ENCODE peak calls at places on chromosomes 2 and 18, in ten cellular contexts. One of them, this sample, is unnamed.

GRCh38 chr18:5388896-5389295 is 93.4 kb upstream of the ZBTB14 start:
- DNase-seq in tibial artery: no peak
- DNase-seq in endodermal cell: no peak
- DNase-seq in RWPE2: no peak
- DNase-seq in right cardiac atrium: no peak
- DNase-seq in sigmoid colon: no peak
- DNase-seq in spleen: no peak
- DNase-seq in SK-N-SH: no peak
- DNase-seq in stomach: no peak
- DNase-seq in heart left ventricle: no peak
- DNase-seq in this sample: no peak

GRCh38 chr2:96987264-96987909 is 1.0 kb upstream of the FAM178B start:
- DNase-seq in tibial artery: no peak
- DNase-seq in sigmoid colon: no peak
- DNase-seq in endodermal cell: no peak
- DNase-seq in SK-N-SH: no peak
- DNase-seq in stomach: no peak
- DNase-seq in RWPE2: no peak
- DNase-seq in spleen: peak; percentile 10
- DNase-seq in heart left ventricle: no peak
- DNase-seq in right cardiac atrium: no peak
- DNase-seq in this sample: no peak

GRCh38 chr2:234091883-234092282 is 41.4 kb downstream of the SPP2 start:
- DNase-seq in RWPE2: no peak
- DNase-seq in right cardiac atrium: no peak
- DNase-seq in sigmoid colon: no peak
- DNase-seq in endodermal cell: no peak
- DNase-seq in spleen: no peak
- DNase-seq in stomach: no peak
- DNase-seq in tibial artery: no peak
- DNase-seq in SK-N-SH: no peak
- DNase-seq in heart left ventricle: no peak
- DNase-seq in this sample: no peak

GRCh38 chr2:126809357-126809756 is 89.3 kb upstream of the TEX51 start:
- DNase-seq in stomach: no peak
- DNase-seq in tibial artery: no peak
- DNase-seq in SK-N-SH: no peak
- DNase-seq in sigmoid colon: peak; percentile 30
- DNase-seq in RWPE2: no peak
- DNase-seq in right cardiac atrium: no peak
- DNase-seq in heart left ventricle: no peak
- DNase-seq in endodermal cell: peak; percentile 80
- DNase-seq in spleen: no peak
- DNase-seq in this sample: no peak

GRCh38 chr2:40105593-40105992 is 326.5 kb upstream of the THUMPD2 start:
- DNase-seq in right cardiac atrium: no peak
- DNase-seq in sigmoid colon: no peak
- DNase-seq in spleen: no peak
- DNase-seq in SK-N-SH: no peak
- DNase-seq in RWPE2: no peak
- DNase-seq in heart left ventricle: no peak
- DNase-seq in endodermal cell: no peak
- DNase-seq in tibial artery: no peak
- DNase-seq in stomach: no peak
- DNase-seq in this sample: no peak

GRCh38 chr2:113230531-113230930 is 48.2 kb downstream of the PAX8 start:
- DNase-seq in SK-N-SH: no peak
- DNase-seq in heart left ventricle: no peak
- DNase-seq in RWPE2: no peak
- DNase-seq in spleen: no peak
- DNase-seq in sigmoid colon: no peak
- DNase-seq in tibial artery: no peak
- DNase-seq in endodermal cell: no peak
- DNase-seq in right cardiac atrium: no peak
- DNase-seq in stomach: no peak
- DNase-seq in this sample: no peak

GRCh38 chr2:216691210-216691741 is 4.1 kb downstream of the IGFBP5 start:
- DNase-seq in heart left ventricle: peak; percentile 89
- DNase-seq in endodermal cell: peak; percentile 82
- DNase-seq in tibial artery: peak; percentile 87
- DNase-seq in right cardiac atrium: peak; percentile 94
- DNase-seq in stomach: peak; percentile 75
- DNase-seq in sigmoid colon: peak; percentile 96
- DNase-seq in SK-N-SH: peak; percentile 95
- DNase-seq in spleen: no peak
- DNase-seq in RWPE2: no peak
- DNase-seq in this sample: peak; percentile 72

GRCh38 chr2:120818441-120818920 is 82.8 kb downstream of the GLI2 start:
- DNase-seq in sigmoid colon: peak; percentile 90
- DNase-seq in right cardiac atrium: peak; percentile 74
- DNase-seq in endodermal cell: no peak
- DNase-seq in spleen: peak; percentile 54
- DNase-seq in stomach: no peak
- DNase-seq in RWPE2: no peak
- DNase-seq in tibial artery: peak; percentile 56
- DNase-seq in SK-N-SH: no peak
- DNase-seq in heart left ventricle: no peak
- DNase-seq in this sample: no peak

GRCh38 chr18:39453882-39454281 is 1888.3 kb upstream of the CELF4 start:
- DNase-seq in tibial artery: no peak
- DNase-seq in sigmoid colon: no peak
- DNase-seq in spleen: no peak
- DNase-seq in heart left ventricle: peak; percentile 52
- DNase-seq in right cardiac atrium: peak; percentile 34
- DNase-seq in RWPE2: no peak
- DNase-seq in endodermal cell: peak; percentile 42
- DNase-seq in SK-N-SH: no peak
- DNase-seq in stomach: no peak
- DNase-seq in this sample: no peak

GRCh38 chr2:176080540-176081355 is 3.0 kb downstream of the EVX2 start:
- DNase-seq in tibial artery: no peak
- DNase-seq in stomach: no peak
- DNase-seq in spleen: no peak
- DNase-seq in SK-N-SH: peak; percentile 43
- DNase-seq in heart left ventricle: no peak
- DNase-seq in endodermal cell: peak; percentile 75
- DNase-seq in RWPE2: no peak
- DNase-seq in sigmoid colon: peak; percentile 90
- DNase-seq in right cardiac atrium: peak; percentile 61
- DNase-seq in this sample: no peak

GRCh38 chr18:35005963-35006577 is 35.1 kb upstream of the MAPRE2 start:
- DNase-seq in RWPE2: no peak
- DNase-seq in SK-N-SH: peak; percentile 60
- DNase-seq in spleen: no peak
- DNase-seq in sigmoid colon: no peak
- DNase-seq in right cardiac atrium: no peak
- DNase-seq in tibial artery: no peak
- DNase-seq in heart left ventricle: no peak
- DNase-seq in endodermal cell: peak; percentile 45
- DNase-seq in stomach: no peak
- DNase-seq in this sample: no peak

GRCh38 chr2:105746177-105747080 is 1.7 kb downstream of the NCK2 start:
- DNase-seq in spleen: peak; percentile 96
- DNase-seq in right cardiac atrium: peak; percentile 75
- DNase-seq in sigmoid colon: no peak
- DNase-seq in endodermal cell: peak; percentile 92
- DNase-seq in tibial artery: peak; percentile 52
- DNase-seq in SK-N-SH: peak; percentile 33
- DNase-seq in RWPE2: peak; percentile 79
- DNase-seq in stomach: peak; percentile 89
- DNase-seq in heart left ventricle: peak; percentile 53
- DNase-seq in this sample: peak; percentile 78

DNA sequence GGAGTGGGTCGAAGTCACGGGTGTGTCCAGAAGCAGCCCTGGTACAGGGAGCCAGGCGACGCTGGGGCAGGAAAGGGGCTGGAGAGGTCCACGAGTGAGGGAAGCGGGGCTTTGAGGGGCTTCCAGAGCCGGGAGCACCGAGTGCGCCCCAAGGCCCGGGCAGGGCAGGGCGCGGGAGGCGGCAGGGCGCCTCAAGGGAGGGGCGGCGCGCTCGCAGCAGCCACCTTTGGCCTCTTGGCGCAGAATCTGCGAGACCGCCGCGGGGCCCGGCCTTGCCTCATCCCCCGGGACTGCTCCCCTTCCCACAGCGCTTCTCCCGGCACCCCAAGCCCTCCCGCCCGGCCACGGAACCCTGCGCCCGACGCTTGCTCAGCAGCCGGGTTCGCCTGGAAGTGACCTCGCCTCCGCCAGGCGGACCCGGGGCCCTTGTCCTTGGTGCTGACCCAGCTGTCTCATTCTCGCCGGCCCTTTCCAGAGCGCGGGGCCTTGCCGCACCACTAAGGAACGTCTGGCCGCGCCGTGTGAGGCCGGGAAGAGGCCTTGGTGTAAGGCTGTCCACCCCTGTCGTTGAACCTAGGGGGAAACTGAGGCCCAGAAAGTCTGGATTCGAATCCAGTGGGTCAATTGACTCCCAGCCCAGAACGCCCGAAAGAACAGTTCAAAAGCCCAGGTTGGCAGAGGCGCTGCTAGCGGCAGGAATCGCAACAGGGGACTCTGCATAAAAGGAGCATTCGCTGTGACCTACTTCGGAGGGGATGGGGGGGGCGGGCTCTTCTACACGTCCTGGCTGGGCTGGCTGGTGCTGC is 584 bp upstream of the DNER start:
- DNase-seq in spleen: peak; percentile 78
- DNase-seq in heart left ventricle: peak; percentile 42
- DNase-seq in RWPE2: peak; percentile 74
- DNase-seq in sigmoid colon: peak; percentile 70
- DNase-seq in tibial artery: peak; percentile 26
- DNase-seq in stomach: peak; percentile 51
- DNase-seq in right cardiac atrium: peak; percentile 81
- DNase-seq in endodermal cell: peak; percentile 95
- DNase-seq in SK-N-SH: peak; percentile 70
- DNase-seq in this sample: peak; percentile 44
- H3K4me3 ChIP-seq in spleen: peak overlapping the region; percentile 46
- H3K4me3 ChIP-seq in heart left ventricle: peak overlapping the region; percentile 7
- H3K4me3 ChIP-seq in RWPE2: peak overlapping the region; percentile 50
- H3K4me3 ChIP-seq in sigmoid colon: no peak overlapping the region
- H3K4me3 ChIP-seq in tibial artery: peak overlapping the region; percentile 18
- H3K4me3 ChIP-seq in stomach: peak overlapping the region; percentile 47
- H3K4me3 ChIP-seq in right cardiac atrium: peak overlapping the region; percentile 51
- H3K4me3 ChIP-seq in endodermal cell: peak overlapping the region; percentile 65
- H3K4me3 ChIP-seq in SK-N-SH: peak overlapping the region; percentile 44
- H3K4me3 ChIP-seq in this sample: no peak overlapping the region

GRCh38 chr2:88601302-88601701 is 26.0 kb downstream of the EIF2AK3 start:
- DNase-seq in spleen: no peak
- DNase-seq in tibial artery: no peak
- DNase-seq in RWPE2: no peak
- DNase-seq in sigmoid colon: no peak
- DNase-seq in stomach: no peak
- DNase-seq in SK-N-SH: peak; percentile 28
- DNase-seq in right cardiac atrium: no peak
- DNase-seq in endodermal cell: no peak
- DNase-seq in heart left ventricle: no peak
- DNase-seq in this sample: no peak

GRCh38 chr2:88600038-88600465 is 27.2 kb downstream of the EIF2AK3 start:
- DNase-seq in RWPE2: peak; percentile 67
- DNase-seq in right cardiac atrium: no peak
- DNase-seq in endodermal cell: peak; percentile 68
- DNase-seq in heart left ventricle: peak; percentile 33
- DNase-seq in spleen: no peak
- DNase-seq in sigmoid colon: no peak
- DNase-seq in SK-N-SH: peak; percentile 35
- DNase-seq in tibial artery: no peak
- DNase-seq in stomach: peak; percentile 35
- DNase-seq in this sample: peak; percentile 35

GRCh38 chr2:88603146-88603545 is 24.1 kb downstream of the EIF2AK3 start:
- DNase-seq in right cardiac atrium: no peak
- DNase-seq in tibial artery: no peak
- DNase-seq in heart left ventricle: no peak
- DNase-seq in sigmoid colon: no peak
- DNase-seq in SK-N-SH: no peak
- DNase-seq in endodermal cell: no peak
- DNase-seq in spleen: no peak
- DNase-seq in RWPE2: no peak
- DNase-seq in stomach: no peak
- DNase-seq in this sample: no peak

GRCh38 chr2:88599527-88599926 is 27.7 kb downstream of the EIF2AK3 start:
- DNase-seq in right cardiac atrium: no peak
- DNase-seq in SK-N-SH: no peak
- DNase-seq in endodermal cell: no peak
- DNase-seq in sigmoid colon: no peak
- DNase-seq in RWPE2: no peak
- DNase-seq in heart left ventricle: no peak
- DNase-seq in spleen: no peak
- DNase-seq in tibial artery: no peak
- DNase-seq in stomach: no peak
- DNase-seq in this sample: no peak

GRCh38 chr2:88602022-88602421 is 25.2 kb downstream of the EIF2AK3 start:
- DNase-seq in sigmoid colon: no peak
- DNase-seq in right cardiac atrium: no peak
- DNase-seq in SK-N-SH: no peak
- DNase-seq in RWPE2: no peak
- DNase-seq in spleen: no peak
- DNase-seq in tibial artery: no peak
- DNase-seq in heart left ventricle: no peak
- DNase-seq in stomach: no peak
- DNase-seq in endodermal cell: no peak
- DNase-seq in this sample: no peak
- H3K4me1 ChIP-seq in sigmoid colon: no peaks in the 10 kb centered on the region
- H3K4me1 ChIP-seq in right cardiac atrium: peaks cover 5% of the 10 kb centered on the region
- H3K4me1 ChIP-seq in SK-N-SH: peaks cover 26% of the 10 kb centered on the region
- H3K4me1 ChIP-seq in RWPE2: peaks cover 23% of the 10 kb centered on the region
- H3K4me1 ChIP-seq in spleen: peaks cover 32% of the 10 kb centered on the region
- H3K4me1 ChIP-seq in tibial artery: peaks cover 13% of the 10 kb centered on the region
- H3K4me1 ChIP-seq in heart left ventricle: peaks cover 9% of the 10 kb centered on the region
- H3K4me1 ChIP-seq in stomach: peaks cover 60% of the 10 kb centered on the region
- H3K4me1 ChIP-seq in endodermal cell: no peaks in the 10 kb centered on the region
- H3K4me1 ChIP-seq in this sample: no peaks in the 10 kb centered on the region

GRCh38 chr2:32572737-32573136 is 55.1 kb upstream of the TTC27 start:
- DNase-seq in RWPE2: no peak
- DNase-seq in stomach: no peak
- DNase-seq in heart left ventricle: no peak
- DNase-seq in right cardiac atrium: no peak
- DNase-seq in SK-N-SH: no peak
- DNase-seq in tibial artery: no peak
- DNase-seq in spleen: no peak
- DNase-seq in endodermal cell: no peak
- DNase-seq in sigmoid colon: no peak
- DNase-seq in this sample: no peak
- H3K27ac ChIP-seq in RWPE2: no peak overlapping the region
- H3K27ac ChIP-seq in stomach: no peak overlapping the region
- H3K27ac ChIP-seq in heart left ventricle: no peak overlapping the region
- H3K27ac ChIP-seq in right cardiac atrium: no peak overlapping the region
- H3K27ac ChIP-seq in SK-N-SH: no peak overlapping the region
- H3K27ac ChIP-seq in tibial artery: no peak overlapping the region
- H3K27ac ChIP-seq in spleen: no peak overlapping the region
- H3K27ac ChIP-seq in endodermal cell: no peak overlapping the region
- H3K27ac ChIP-seq in sigmoid colon: no peak overlapping the region
- H3K27ac ChIP-seq in this sample: no peak overlapping the region

DNA sequence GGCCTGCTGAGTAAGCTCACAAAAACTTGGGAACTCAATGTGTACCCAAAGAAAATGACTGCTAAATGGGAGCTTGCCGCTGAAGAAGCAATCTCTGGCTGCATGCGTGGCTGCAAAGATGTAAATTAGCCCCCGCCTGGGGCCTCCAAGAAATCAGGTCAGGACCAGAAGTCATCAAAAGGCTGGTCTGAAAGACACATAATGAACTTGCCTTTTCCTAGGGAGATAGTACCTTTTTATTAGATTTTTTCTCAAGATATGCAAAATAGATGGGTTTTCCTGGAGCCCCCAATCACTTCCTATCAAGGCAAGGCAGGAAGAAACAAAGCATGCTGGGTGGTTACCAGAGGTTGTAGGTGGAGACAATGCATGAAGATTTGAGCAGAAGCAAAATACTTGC is 38.9 kb downstream of the PDCL3 start:
- DNase-seq in right cardiac atrium: no peak
- DNase-seq in endodermal cell: no peak
- DNase-seq in heart left ventricle: no peak
- DNase-seq in RWPE2: no peak
- DNase-seq in tibial artery: no peak
- DNase-seq in sigmoid colon: no peak
- DNase-seq in spleen: no peak
- DNase-seq in stomach: no peak
- DNase-seq in SK-N-SH: no peak
- DNase-seq in this sample: no peak
- H3K4me3 ChIP-seq in right cardiac atrium: no peak overlapping the region
- H3K4me3 ChIP-seq in endodermal cell: no peak overlapping the region
- H3K4me3 ChIP-seq in heart left ventricle: no peak overlapping the region
- H3K4me3 ChIP-seq in RWPE2: no peak overlapping the region
- H3K4me3 ChIP-seq in tibial artery: no peak overlapping the region
- H3K4me3 ChIP-seq in sigmoid colon: no peak overlapping the region
- H3K4me3 ChIP-seq in spleen: no peak overlapping the region
- H3K4me3 ChIP-seq in stomach: no peak overlapping the region
- H3K4me3 ChIP-seq in SK-N-SH: no peak overlapping the region
- H3K4me3 ChIP-seq in this sample: no peak overlapping the region

This sample was measured in lung.